ENCODE peak calls at places on chromosomes 11 and 22, in four cellular contexts. I is ovary, P is neural progenitor cell, W is uterus. X is an unnamed sample.
A peak's percentile ranks its signal among the peaks of the same experiment; 100 is the strongest.

GRCh38 chr11:1862588-1863351 is 9.9 kb downstream of the LSP1 start:
- DNase-seq in I (no peak), P (no peak), W (no peak), X (no peak)

GRCh38 chr22:46576556-46577351 is 39.3 kb upstream of the CELSR1 start:
- DNase-seq in I (peak; percentile 42), P (peak; percentile 85), W (peak; percentile 53), X (no peak)

GRCh38 chr11:85029964-85030363 is 597.2 kb downstream of the DLG2 start:
- DNase-seq in I (no peak), P (no peak), W (no peak), X (no peak)

GRCh38 chr11:19185036-19185435 is 16.7 kb downstream of the CSRP3 start:
- DNase-seq in I (no peak), P (no peak), W (no peak), X (no peak)

GRCh38 chr11:107567739-107568335 is 2.3 kb upstream of the ALKBH8 start:
- DNase-seq in I (no peak), P (no peak), W (no peak), X (no peak)

GRCh38 chr11:876550-876949 is 33.9 kb downstream of the TSPAN4 start:
- DNase-seq in I (peak; percentile 43), P (no peak), W (no peak), X (no peak)

GRCh38 chr11:64916040-64916847 is 765 bp downstream of the ATG2A start:
- DNase-seq in I (peak; percentile 68), P (peak; percentile 47), W (peak; percentile 48), X (no peak)

GRCh38 chr11:8253566-8253965 is 10.1 kb downstream of the LMO1 start:
- DNase-seq in I (peak; percentile 2), P (no peak), W (peak; percentile 7), X (no peak)

GRCh38 chr11:119859684-119860083 is 130.7 kb upstream of the NECTIN1 start:
- DNase-seq in I (no peak), P (no peak), W (no peak), X (no peak)

GRCh38 chr11:11980200-11980599 is 28.2 kb downstream of the DKK3 start:
- DNase-seq in I (no peak), P (no peak), W (no peak), X (no peak)

GRCh38 chr11:32960553-32961164 is 55.0 kb upstream of the DEPDC7 start:
- DNase-seq in I (no peak), P (peak; percentile 50), W (no peak), X (peak; percentile 20)

GRCh38 chr22:49721211-49721763 is 106.4 kb downstream of the BRD1 start:
- DNase-seq in I (no peak), P (no peak), W (no peak), X (no peak)

GRCh38 chr11:118625976-118626375 is 18.6 kb downstream of the PHLDB1 start:
- DNase-seq in I (no peak), P (peak; percentile 18), W (no peak), X (no peak)

GRCh38 chr11:27237641-27238040 is 125.4 kb downstream of the CCDC34 start:
- DNase-seq in I (no peak), P (no peak), W (no peak), X (no peak)

GRCh38 chr11:103055174-103055890 is 36.6 kb downstream of the DCUN1D5 start:
- DNase-seq in I (no peak), P (peak; percentile 61), W (no peak), X (no peak)

GRCh38 chr11:112103446-112103845 is 16.8 kb downstream of the SDHD start:
- DNase-seq in I (no peak), P (no peak), W (no peak), X (no peak)

GRCh38 chr22:20967697-20968201 is 694 bp downstream of the AIFM3 start:
- DNase-seq in I (no peak), P (peak; percentile 74), W (no peak), X (no peak)

GRCh38 chr11:66211100-66211499 is 57.3 kb upstream of the RAB1B start:
- DNase-seq in I (no peak), P (no peak), W (no peak), X (no peak)

DNA sequence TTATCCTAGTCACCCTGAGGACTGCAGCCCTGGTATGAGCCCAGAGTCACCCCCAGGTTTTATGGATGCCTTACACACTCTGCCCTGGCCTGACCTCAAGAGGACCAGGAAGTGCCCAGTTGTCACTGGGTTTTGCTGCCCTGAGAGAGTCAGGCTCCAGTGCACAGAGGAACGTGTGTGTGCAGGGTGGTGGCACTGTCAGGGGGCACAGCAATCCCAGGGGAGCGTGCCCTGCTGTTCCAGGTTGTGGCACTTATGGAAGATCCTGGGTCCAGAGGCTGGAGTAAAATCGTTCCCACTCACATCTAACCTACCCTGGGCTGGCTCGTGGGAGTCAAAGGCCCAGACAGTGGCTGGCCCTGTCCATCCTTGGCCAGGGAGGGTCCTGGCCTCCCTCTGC is 7.6 kb downstream of the APOBEC3A start:
- DNase-seq in I (no peak), P (no peak), W (no peak), X (no peak)
- H3K4me3 ChIP-seq in I (no peak overlapping the region), P (no peak overlapping the region), W (no peak overlapping the region), X (no peak overlapping the region)

DNA sequence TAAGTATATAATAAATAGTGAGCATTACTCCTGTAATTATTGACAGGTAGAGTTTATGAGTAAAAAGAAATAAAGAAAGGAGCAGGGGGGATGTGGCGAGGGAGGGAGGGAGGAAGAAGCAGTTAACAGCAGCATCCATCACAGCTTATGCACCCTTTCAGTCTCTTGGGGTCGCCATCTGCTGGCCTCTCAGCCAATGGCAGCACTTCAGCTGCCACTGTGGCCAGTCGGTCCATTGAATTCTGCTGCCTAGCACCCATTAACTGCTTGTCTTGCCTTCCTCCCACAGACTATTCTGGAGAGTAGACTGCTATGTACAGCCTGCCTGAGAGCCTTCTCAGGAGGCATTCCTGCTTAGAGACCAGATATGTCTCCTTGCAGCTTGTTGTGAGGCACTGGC is 388.3 kb downstream of the TENM4 start:
- DNase-seq in I (no peak), P (peak; percentile 61), W (no peak), X (no peak)
- TF ChIP-seq CTCF in I (no peak), P (peak; percentile 51), W (no peak), X (peak; percentile 34)

DNA sequence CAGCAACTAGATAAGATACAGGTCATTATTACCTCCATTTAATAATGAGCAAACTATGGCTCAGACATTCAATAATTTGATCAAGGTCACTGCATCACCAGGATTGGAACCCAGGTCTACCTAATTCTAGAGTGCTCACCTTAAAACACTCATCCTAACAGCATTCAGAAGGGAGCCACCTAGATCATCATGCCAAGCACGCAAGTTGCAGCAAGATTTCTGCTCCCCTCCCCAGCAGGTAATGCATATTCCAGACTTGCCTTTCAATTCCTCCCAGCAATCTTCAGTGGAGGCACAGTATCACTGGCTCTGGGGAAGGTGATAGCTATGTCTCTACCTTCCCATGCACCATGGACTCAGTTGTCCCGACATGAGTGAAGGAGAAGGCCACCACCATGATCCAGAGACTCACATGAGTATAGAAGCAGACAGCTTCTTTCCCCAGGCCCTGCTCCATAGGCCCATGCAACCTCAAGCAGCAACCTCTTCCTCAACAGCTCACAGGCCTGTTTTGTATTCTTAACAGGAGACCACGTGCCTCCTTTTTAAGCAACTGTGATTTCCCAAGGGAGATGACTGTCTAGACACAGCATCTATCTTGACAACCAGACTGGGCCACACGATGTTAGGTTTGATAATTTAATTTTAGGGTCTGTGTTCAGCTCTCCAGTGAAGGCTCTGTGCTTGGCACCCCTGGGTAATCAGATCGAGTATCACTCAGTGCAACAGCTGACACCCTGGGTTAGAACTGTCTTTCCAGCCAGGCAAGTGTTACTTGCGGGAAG is 36.4 kb downstream of the RAB30 start:
- DNase-seq in I (no peak), P (no peak), W (no peak), X (no peak)
- H3K4me3 ChIP-seq in I (no peak overlapping the region), P (no peak overlapping the region), W (no peak overlapping the region), X (no peak overlapping the region)

DNA sequence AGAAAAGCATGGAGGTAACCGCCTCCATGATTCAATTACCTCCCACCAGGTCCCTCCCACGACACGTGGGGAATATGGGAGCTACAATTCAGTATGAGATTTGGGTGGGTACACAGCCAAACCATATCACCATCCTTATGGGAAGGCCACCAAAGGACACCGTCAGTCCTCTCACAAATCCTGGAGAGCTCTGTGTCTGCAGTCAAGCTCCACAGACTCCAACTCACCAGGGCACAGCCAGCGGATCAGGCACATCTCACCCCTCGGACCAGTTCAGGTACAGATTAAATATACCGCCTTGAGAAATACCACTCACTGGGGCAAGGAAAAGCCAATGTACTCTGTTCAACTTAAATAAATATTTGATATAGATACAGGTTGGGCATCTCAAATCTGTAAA is 100.3 kb downstream of the MICAL3 start:
- DNase-seq in I (no peak), P (no peak), W (no peak), X (no peak)
- TF ChIP-seq CTCF in I (no peak), P (no peak), W (no peak), X (no peak)

GRCh38 chr11:94747136-94748110 is 20.7 kb upstream of the AMOTL1 start:
- DNase-seq in I (no peak), P (no peak), W (no peak), X (no peak)
- H3K4me3 ChIP-seq in I (no peak overlapping the region), P (no peak overlapping the region), W (no peak overlapping the region), X (no peak overlapping the region)

DNA sequence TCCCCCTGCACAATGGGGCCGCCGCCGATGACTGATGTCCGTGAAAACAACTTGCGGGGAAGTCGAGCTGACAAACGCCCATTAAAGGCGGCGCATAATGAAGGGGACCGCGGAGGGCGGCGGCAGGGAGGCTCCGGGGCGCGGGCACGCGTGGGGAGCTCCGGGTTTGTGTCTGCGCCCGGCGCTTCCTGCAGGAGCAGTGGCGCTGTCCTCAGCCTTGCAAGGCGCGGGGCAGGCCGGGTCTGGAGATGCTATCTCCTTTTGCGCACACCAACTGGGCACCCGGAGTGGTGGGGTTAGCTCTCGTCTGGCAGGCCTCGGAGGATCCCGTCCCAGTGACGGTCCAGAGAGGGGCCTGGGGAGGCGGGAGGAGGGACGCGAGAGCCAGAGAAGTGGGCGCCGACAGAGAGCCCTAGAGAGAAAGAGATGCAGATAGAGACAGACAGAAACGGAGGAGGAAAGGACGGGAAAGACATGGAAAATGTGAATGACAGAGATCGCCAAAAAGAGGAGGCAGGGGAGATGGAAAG is 390 bp upstream of the FGF3 start:
- DNase-seq in I (no peak), P (peak; percentile 55), W (no peak), X (no peak)
- TF ChIP-seq CTCF in I (no peak), P (no peak), W (no peak), X (no peak)

GRCh38 chr11:114311946-114312345 is 15.7 kb downstream of the NNMT start:
- DNase-seq in I (no peak), P (no peak), W (no peak), X (no peak)

GRCh38 chr11:114310095-114310494 is 13.9 kb downstream of the NNMT start:
- DNase-seq in I (no peak), P (no peak), W (no peak), X (no peak)

GRCh38 chr11:114307524-114308203 is 11.5 kb downstream of the NNMT start:
- DNase-seq in I (no peak), P (no peak), W (peak; percentile 37), X (peak; percentile 94)

GRCh38 chr11:114308689-114309089 is 12.5 kb downstream of the NNMT start:
- DNase-seq in I (no peak), P (no peak), W (no peak), X (peak; percentile 80)

GRCh38 chr11:114309517-114309916 is 13.3 kb downstream of the NNMT start:
- DNase-seq in I (no peak), P (no peak), W (no peak), X (no peak)
- H3K4me3 ChIP-seq in I (no peak overlapping the region), P (no peak overlapping the region), W (no peak overlapping the region), X (no peak overlapping the region)

DNA sequence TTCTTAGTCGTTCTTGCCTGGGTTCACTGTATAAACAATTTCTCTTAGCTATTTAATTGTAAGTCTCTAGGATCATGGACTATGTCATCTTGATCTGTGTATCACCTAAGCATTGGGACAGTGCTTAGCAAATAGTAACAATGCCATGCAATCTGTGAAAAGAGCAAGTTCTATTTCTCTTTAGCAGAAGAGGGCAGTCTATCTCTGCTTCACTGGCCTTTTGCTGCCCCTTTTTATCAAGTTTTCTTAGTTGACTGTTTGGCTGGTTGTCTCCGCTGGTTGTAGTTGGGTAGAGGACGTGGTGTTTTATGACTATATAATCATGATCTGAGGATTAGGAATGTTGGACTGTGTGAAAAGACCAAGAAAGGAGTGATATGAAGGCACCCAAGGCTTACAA is 315.0 kb downstream of the JRKL start:
- DNase-seq in I (no peak), P (peak; percentile 28), W (no peak), X (no peak)
- TF ChIP-seq CTCF in I (no peak), P (no peak), W (no peak), X (peak; percentile 31)

X was measured in AG09309.